ENCODE peak calls at places on chromosomes 1 and 21, in ten cellular contexts. One of them, this sample, is unnamed.

GRCh38 chr21:46116189-46116845 is 18.4 kb downstream of the COL6A2 start:
- DNase-seq in RWPE1: no peak
- DNase-seq in amniotic epithelial cell: no peak
- DNase-seq in type B pancreatic cell: peak
- DNase-seq in kidney tubule cell: no peak
- DNase-seq in H4: no peak
- DNase-seq in uterus: peak
- DNase-seq in spleen: peak
- DNase-seq in NCI-H345: no peak
- DNase-seq in fibroblast of lung: no peak
- DNase-seq in this sample: no peak

GRCh38 chr21:31446206-31446900 is 102.3 kb upstream of the TIAM1 start:
- DNase-seq in uterus: no peak
- DNase-seq in type B pancreatic cell: no peak
- DNase-seq in amniotic epithelial cell: no peak
- DNase-seq in RWPE1: no peak
- DNase-seq in fibroblast of lung: no peak
- DNase-seq in H4: no peak
- DNase-seq in kidney tubule cell: no peak
- DNase-seq in NCI-H345: no peak
- DNase-seq in spleen: no peak
- DNase-seq in this sample: no peak

GRCh38 chr1:229047161-229047840 is 223.6 kb upstream of the RAB4A start:
- DNase-seq in type B pancreatic cell: no peak
- DNase-seq in uterus: no peak
- DNase-seq in fibroblast of lung: no peak
- DNase-seq in RWPE1: no peak
- DNase-seq in H4: no peak
- DNase-seq in NCI-H345: no peak
- DNase-seq in amniotic epithelial cell: no peak
- DNase-seq in spleen: no peak
- DNase-seq in kidney tubule cell: no peak
- DNase-seq in this sample: no peak

GRCh38 chr1:184854456-184855180 is 100.0 kb upstream of the EDEM3 start:
- DNase-seq in H4: peak
- DNase-seq in fibroblast of lung: peak
- DNase-seq in spleen: no peak
- DNase-seq in NCI-H345: no peak
- DNase-seq in type B pancreatic cell: no peak
- DNase-seq in uterus: no peak
- DNase-seq in RWPE1: no peak
- DNase-seq in kidney tubule cell: peak
- DNase-seq in amniotic epithelial cell: peak
- DNase-seq in this sample: no peak

GRCh38 chr1:11858968-11859871 is 475 bp upstream of the NPPB start:
- DNase-seq in H4: peak
- DNase-seq in spleen: peak
- DNase-seq in type B pancreatic cell: peak
- DNase-seq in uterus: peak
- DNase-seq in fibroblast of lung: peak
- DNase-seq in RWPE1: peak
- DNase-seq in amniotic epithelial cell: peak
- DNase-seq in NCI-H345: no peak
- DNase-seq in kidney tubule cell: peak
- DNase-seq in this sample: peak

GRCh38 chr1:169914534-169914933 is 20.8 kb upstream of the SCYL3 start:
- DNase-seq in H4: no peak
- DNase-seq in kidney tubule cell: peak
- DNase-seq in uterus: no peak
- DNase-seq in amniotic epithelial cell: peak
- DNase-seq in type B pancreatic cell: no peak
- DNase-seq in spleen: no peak
- DNase-seq in fibroblast of lung: peak
- DNase-seq in RWPE1: peak
- DNase-seq in NCI-H345: no peak
- DNase-seq in this sample: no peak

GRCh38 chr1:39776400-39776713 is 5.2 kb upstream of the OXCT2 start:
- DNase-seq in fibroblast of lung: no peak
- DNase-seq in amniotic epithelial cell: no peak
- DNase-seq in uterus: no peak
- DNase-seq in spleen: peak
- DNase-seq in H4: peak
- DNase-seq in RWPE1: no peak
- DNase-seq in type B pancreatic cell: no peak
- DNase-seq in kidney tubule cell: no peak
- DNase-seq in NCI-H345: no peak
- DNase-seq in this sample: no peak

GRCh38 chr1:191669629-191670028 is 488.6 kb upstream of the RGS18 start:
- DNase-seq in RWPE1: peak
- DNase-seq in H4: no peak
- DNase-seq in spleen: no peak
- DNase-seq in NCI-H345: no peak
- DNase-seq in amniotic epithelial cell: no peak
- DNase-seq in uterus: no peak
- DNase-seq in type B pancreatic cell: no peak
- DNase-seq in fibroblast of lung: no peak
- DNase-seq in kidney tubule cell: no peak
- DNase-seq in this sample: no peak

GRCh38 chr1:59057211-59057694 is 239.6 kb upstream of the FGGY start:
- DNase-seq in NCI-H345: peak
- DNase-seq in spleen: no peak
- DNase-seq in uterus: peak
- DNase-seq in H4: peak
- DNase-seq in type B pancreatic cell: peak
- DNase-seq in RWPE1: peak
- DNase-seq in kidney tubule cell: peak
- DNase-seq in fibroblast of lung: peak
- DNase-seq in amniotic epithelial cell: peak
- DNase-seq in this sample: no peak

This sample was measured in COLO829.